ENCODE peak calls at places on chromosomes 4 and X, in ten cellular contexts. F is CD4-positive, alpha-beta T cell; T is Peyer's patch; Q is upper lobe of right lung; B is H9; M is tibial artery; D is thyroid gland; H is heart right ventricle; R is sigmoid colon; U is tibial nerve. O is an unnamed sample. For H3K27me3, the result is how much of the 10 kb centered on the place peaks cover.

GRCh38 chr4:150574678-150575077 is 7.3 kb upstream of the MAB21L2 start:
- DNase-seq in F (no peak), T (no peak), Q (no peak), B (no peak), M (no peak), D (no peak), H (no peak), R (no peak), U (no peak), O (no peak)

GRCh38 chrX:135433531-135434257 is 11.9 kb downstream of the SMIM10L2A start:
- DNase-seq in F (no peak), T (no peak), Q (peak), B (no peak), M (no peak), D (no peak), H (no peak), R (no peak), U (no peak), O (no peak)

GRCh38 chrX:73215263-73215662 is 612 bp upstream of the NAP1L2 start:
- DNase-seq in F (no peak), T (no peak), Q (no peak), B (no peak), M (no peak), D (peak), H (no peak), R (no peak), U (no peak), O (no peak)

GRCh38 chrX:102669526-102669925 is 18.2 kb downstream of the GPRASP1 start:
- DNase-seq in F (no peak), T (no peak), Q (no peak), B (no peak), M (no peak), D (no peak), H (no peak), R (no peak), U (no peak), O (no peak)

GRCh38 chr4:123018391-123018755 is 96.0 kb upstream of the NUDT6 start:
- DNase-seq in F (no peak), T (no peak), Q (no peak), B (no peak), M (no peak), D (no peak), H (no peak), R (no peak), U (no peak), O (no peak)

GRCh38 chr4:3322059-3322550 is 29.3 kb downstream of the RGS12 start:
- DNase-seq in F (no peak), T (no peak), Q (peak), B (no peak), M (peak), D (no peak), H (no peak), R (no peak), U (no peak), O (no peak)

GRCh38 chr4:96913437-96914075 is 1073.7 kb downstream of the PDHA2 start:
- DNase-seq in F (no peak), T (no peak), Q (no peak), B (no peak), M (no peak), D (no peak), H (no peak), R (no peak), U (no peak), O (peak)

GRCh38 chrX:40009462-40009851 is 88.3 kb downstream of the BCOR start:
- DNase-seq in F (no peak), T (no peak), Q (no peak), B (peak), M (no peak), D (no peak), H (no peak), R (no peak), U (no peak), O (no peak)

GRCh38 chr4:138184881-138185280 is 57.3 kb downstream of the SLC7A11 start:
- DNase-seq in F (no peak), T (no peak), Q (no peak), B (no peak), M (no peak), D (no peak), H (no peak), R (no peak), U (no peak), O (no peak)

GRCh38 chr4:169147217-169147616 is 123.5 kb downstream of the SH3RF1 start:
- DNase-seq in F (no peak), T (no peak), Q (no peak), B (no peak), M (no peak), D (no peak), H (no peak), R (no peak), U (no peak), O (no peak)

GRCh38 chr4:55503164-55503563 is 43.5 kb downstream of the CLOCK start:
- DNase-seq in F (no peak), T (no peak), Q (no peak), B (no peak), M (no peak), D (no peak), H (no peak), R (no peak), U (no peak), O (no peak)

GRCh38 chr4:178632415-178632814 is 1190.2 kb upstream of the AGA start:
- DNase-seq in F (no peak), T (no peak), Q (no peak), B (no peak), M (no peak), D (no peak), H (no peak), R (no peak), U (no peak), O (no peak)

GRCh38 chrX:119573840-119574393 is 446 bp upstream of the UBE2A start:
- DNase-seq in F (peak), T (no peak), Q (no peak), B (peak), M (peak), D (peak), H (peak), R (peak), U (peak), O (no peak)

GRCh38 chr4:123824524-123824923 is 427.9 kb downstream of the SPRY1 start:
- DNase-seq in F (no peak), T (no peak), Q (no peak), B (no peak), M (no peak), D (no peak), H (no peak), R (no peak), U (no peak), O (no peak)

GRCh38 chr4:14977836-14978235 is 24.4 kb upstream of the CPEB2 start:
- DNase-seq in F (no peak), T (no peak), Q (no peak), B (no peak), M (no peak), D (no peak), H (no peak), R (no peak), U (no peak), O (no peak)

GRCh38 chrX:5236096-5236495 is 992.6 kb downstream of the NLGN4X start:
- DNase-seq in F (no peak), T (no peak), Q (no peak), B (peak), M (no peak), D (no peak), H (no peak), R (no peak), U (no peak), O (no peak)

GRCh38 chrX:71618303-71618721 is at the start of gene CXCR3:
- DNase-seq in F (peak), T (peak), Q (peak), B (no peak), M (no peak), D (peak), H (peak), R (no peak), U (no peak), O (no peak)

GRCh38 chr4:98919996-98920395 is 8.9 kb downstream of the EIF4E start:
- DNase-seq in F (no peak), T (no peak), Q (no peak), B (no peak), M (no peak), D (no peak), H (no peak), R (no peak), U (no peak), O (no peak)

GRCh38 chrX:147602297-147602696 is 309.4 kb upstream of the FMR1 start:
- DNase-seq in F (no peak), T (no peak), Q (no peak), B (no peak), M (no peak), D (no peak), H (no peak), R (no peak), U (no peak), O (no peak)

DNA sequence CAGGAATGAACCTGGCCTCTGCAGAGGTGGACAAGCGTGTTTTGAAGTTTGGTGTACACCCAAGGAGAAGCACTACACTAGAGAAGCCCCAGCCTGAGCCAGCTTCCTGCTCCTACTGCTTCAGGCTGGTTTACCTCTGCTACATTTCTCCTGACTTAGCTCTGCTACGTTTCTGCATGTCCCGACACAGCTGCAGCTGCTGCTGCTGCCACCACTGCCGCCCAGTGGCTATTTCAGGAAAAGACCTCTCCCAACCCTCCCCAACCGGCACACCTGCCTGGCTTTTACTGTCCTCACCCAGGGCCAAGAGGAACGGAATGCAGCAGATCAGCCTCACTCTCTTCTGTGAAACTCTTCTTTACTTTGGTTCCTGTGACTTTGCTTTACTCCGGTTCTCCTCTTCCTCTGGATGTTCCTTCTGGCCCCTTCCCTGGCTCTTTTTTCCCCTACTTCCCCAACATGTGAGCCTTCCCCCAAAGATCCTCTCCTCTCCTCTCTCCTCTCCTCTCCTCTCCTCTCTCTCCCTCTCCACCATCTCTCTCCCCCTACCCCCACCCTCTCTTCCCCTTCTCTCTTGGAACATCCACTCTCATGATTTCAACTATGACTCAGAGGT is 3.1 kb upstream of the P2RY4 start:
- DNase-seq in F (no peak), T (peak), Q (peak), B (peak), M (no peak), D (peak), H (peak), R (no peak), U (no peak), O (no peak)
- TF ChIP-seq CTCF in F (no peak), T (peak), Q (peak), B (peak), M (peak), D (peak), H (no peak), R (no peak), U (no peak), O (no peak)

DNA sequence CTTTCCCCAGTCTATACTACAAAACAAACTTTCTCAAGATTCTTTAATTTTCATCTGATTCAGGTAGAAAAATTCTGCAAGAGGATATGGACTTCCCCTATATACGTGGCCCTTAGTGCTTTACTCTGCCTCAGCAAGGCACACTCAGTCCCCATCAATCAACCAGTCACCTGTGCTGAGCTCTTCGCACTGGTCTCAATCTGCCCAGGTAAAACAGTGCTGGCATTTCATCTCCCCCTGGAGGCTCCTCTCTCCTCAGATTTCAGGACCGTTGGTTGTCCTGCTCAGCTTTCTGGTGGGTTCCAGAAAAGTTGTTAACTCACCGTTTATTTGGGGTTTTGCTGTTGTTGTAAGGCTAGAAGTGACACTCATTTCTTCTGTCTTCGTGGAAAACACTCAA is 518.1 kb downstream of the TRIML1 start:
- DNase-seq in F (no peak), T (no peak), Q (no peak), B (no peak), M (no peak), D (no peak), H (no peak), R (no peak), U (no peak), O (no peak)
- H3K27ac ChIP-seq in F (no peak), T (no peak), Q (no peak), B (no peak), M (no peak), D (no peak), H (no peak), R (no peak), U (no peak), O (no peak)

GRCh38 chrX:138255373-138255772 is 456.1 kb downstream of the FGF13 start:
- DNase-seq in F (no peak), T (no peak), Q (no peak), B (no peak), M (no peak), D (no peak), H (no peak), R (no peak), U (no peak), O (no peak)
- H3K27me3 ChIP-seq in F (under half), T (under half), Q (under half), B (under half), M (under half), D (under half), H (under half), R (under half), U (under half), O (under half)

DNA sequence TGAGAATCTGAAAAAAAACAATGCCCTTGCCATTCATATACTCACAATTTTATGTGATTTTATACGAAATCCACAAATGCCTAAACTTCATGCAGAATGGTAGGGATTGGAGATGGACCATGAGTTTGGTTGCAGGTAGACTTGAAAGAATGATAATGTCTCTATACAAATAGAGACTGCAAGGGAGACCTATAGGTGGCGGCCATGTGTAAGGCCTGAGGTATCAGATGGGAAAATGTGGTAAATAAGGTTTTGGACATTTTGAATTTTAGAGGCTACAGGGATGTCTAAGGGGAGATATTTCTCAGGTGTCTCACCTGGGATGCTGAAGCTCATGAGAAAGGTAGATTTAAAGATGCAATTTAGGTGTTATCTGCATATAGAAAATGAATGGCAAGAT is 78.0 kb downstream of the GABRB1 start:
- DNase-seq in F (no peak), T (no peak), Q (no peak), B (no peak), M (no peak), D (no peak), H (no peak), R (no peak), U (no peak), O (no peak)
- TF ChIP-seq CTCF in F (no peak), T (no peak), Q (no peak), B (peak), M (no peak), D (no peak), H (no peak), R (no peak), U (no peak), O (no peak)

GRCh38 chr4:73573794-73574528 is 46.3 kb downstream of the RASSF6 start:
- DNase-seq in F (no peak), T (peak), Q (no peak), B (peak), M (no peak), D (peak), H (peak), R (peak), U (peak), O (peak)
- H3K27ac ChIP-seq in F (no peak), T (no peak), Q (no peak), B (no peak), M (no peak), D (no peak), H (no peak), R (no peak), U (no peak), O (no peak)

DNA sequence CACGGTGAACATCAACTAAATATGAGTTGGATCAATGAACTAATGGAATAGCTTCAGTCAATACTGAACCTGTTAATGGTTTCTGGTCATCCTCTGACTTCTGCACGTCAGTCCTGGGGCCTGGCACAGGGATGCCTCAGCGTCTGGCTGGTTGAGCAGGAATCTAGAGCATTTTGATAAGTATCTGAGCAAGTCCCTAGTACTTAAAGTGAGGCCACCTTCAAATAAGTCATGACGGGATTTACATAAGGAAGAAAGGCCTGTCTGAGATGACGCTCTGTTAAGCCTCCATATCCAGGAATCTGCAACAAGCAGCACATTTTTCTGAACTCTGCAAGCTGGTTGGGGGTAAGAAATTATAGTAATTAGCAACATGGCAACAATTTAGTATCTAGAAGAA is 83.2 kb upstream of the TBC1D9 start:
- DNase-seq in F (no peak), T (no peak), Q (no peak), B (no peak), M (no peak), D (no peak), H (no peak), R (no peak), U (no peak), O (no peak)
- H3K27me3 ChIP-seq in F (under half), T (under half), Q (under half), B (under half), M (under half), D (under half), H (under half), R (under half), U (under half), O (under half)

GRCh38 chr4:31538877-31539276 is 818.7 kb downstream of the PCDH7 start:
- DNase-seq in F (no peak), T (no peak), Q (no peak), B (no peak), M (no peak), D (no peak), H (no peak), R (no peak), U (no peak), O (no peak)
- TF ChIP-seq CTCF in F (no peak), T (no peak), Q (no peak), B (peak), M (no peak), D (no peak), H (no peak), R (no peak), U (no peak), O (no peak)

GRCh38 chr4:7029212-7029611 is 14.0 kb upstream of the TADA2B start:
- DNase-seq in F (no peak), T (no peak), Q (no peak), B (no peak), M (no peak), D (no peak), H (no peak), R (no peak), U (no peak), O (no peak)

GRCh38 chr4:7031526-7032449 is 11.4 kb upstream of the TADA2B start:
- DNase-seq in F (no peak), T (no peak), Q (no peak), B (no peak), M (no peak), D (no peak), H (no peak), R (no peak), U (no peak), O (no peak)

GRCh38 chr4:7032591-7032990 is 10.6 kb upstream of the TADA2B start:
- DNase-seq in F (no peak), T (no peak), Q (no peak), B (no peak), M (no peak), D (no peak), H (no peak), R (no peak), U (no peak), O (no peak)

GRCh38 chr4:7029921-7030320 is 13.3 kb upstream of the TADA2B start:
- DNase-seq in F (no peak), T (no peak), Q (no peak), B (no peak), M (no peak), D (no peak), H (no peak), R (no peak), U (no peak), O (no peak)

DNA sequence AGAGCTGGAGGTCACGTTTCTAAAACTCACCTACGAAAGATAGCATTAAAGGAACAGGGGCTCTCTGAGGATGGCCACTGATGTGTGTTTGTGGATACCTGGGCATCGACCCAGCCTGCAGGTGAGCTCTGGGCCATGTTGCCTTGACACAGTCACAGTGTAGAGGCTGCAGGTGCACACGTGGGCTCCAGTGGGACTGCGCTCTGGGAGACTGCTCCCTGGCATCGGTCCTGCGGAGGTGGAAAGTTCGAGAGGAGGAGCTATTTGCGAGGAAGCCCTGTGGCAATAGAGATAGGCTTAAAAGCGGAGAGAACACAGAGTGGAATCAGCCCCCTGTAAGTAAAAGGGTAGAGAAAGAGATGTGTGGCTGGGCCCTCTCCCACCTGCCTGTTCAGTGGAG is 12.3 kb upstream of the TADA2B start:
- DNase-seq in F (no peak), T (no peak), Q (no peak), B (no peak), M (no peak), D (no peak), H (no peak), R (no peak), U (no peak), O (no peak)
- H3K27ac ChIP-seq in F (no peak), T (no peak), Q (no peak), B (no peak), M (no peak), D (no peak), H (no peak), R (no peak), U (no peak), O (no peak)

DNA sequence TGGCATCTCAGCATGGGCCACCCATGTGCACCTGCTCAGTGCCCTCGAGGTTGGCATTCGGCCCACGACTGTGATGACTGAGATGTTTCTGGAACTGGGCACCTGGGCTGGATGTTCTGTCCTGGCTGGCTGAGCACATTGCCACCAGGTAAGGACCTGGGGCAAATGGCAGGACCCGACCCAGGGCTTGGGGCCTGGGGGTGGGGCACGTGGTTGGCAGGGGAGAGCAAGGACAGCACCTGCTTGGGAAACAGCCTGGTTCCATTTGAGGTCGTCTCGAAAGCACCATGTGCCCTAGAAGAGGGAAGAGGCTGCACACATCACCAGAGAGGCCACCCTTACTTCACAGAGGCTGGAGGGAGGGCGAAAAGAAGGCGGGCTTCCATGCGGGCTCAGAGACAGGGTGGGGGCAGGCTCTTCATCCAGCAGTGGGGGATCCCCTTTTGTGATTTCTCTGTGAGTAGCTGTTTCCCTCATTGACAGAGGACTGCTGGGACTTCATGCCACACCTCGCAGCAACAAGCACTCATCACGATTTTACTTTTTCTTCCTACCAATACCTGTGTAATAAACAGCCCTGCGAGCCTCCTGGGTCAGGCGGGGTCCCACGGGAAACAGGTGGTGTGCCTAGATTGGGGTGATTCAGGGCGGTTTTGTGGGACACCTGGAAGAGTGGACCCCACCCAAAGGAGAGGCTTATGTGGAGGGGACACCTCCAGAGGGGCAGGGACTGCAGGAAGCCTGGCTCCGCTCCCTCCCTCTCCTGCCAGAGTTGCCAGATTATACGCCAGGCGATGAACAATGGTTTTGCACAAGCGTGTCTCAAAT is 12.0 kb downstream of the TMEM187 start:
- DNase-seq in F (peak), T (no peak), Q (no peak), B (no peak), M (no peak), D (no peak), H (no peak), R (no peak), U (no peak), O (peak)
- H3K27me3 ChIP-seq in F (under half), T (under half), Q (under half), B (under half), M (under half), D (under half), H (under half), R (under half), U (under half), O (under half)

O was measured in dorsolateral prefrontal cortex.